ENCODE peak calls at places on chromosomes 3 and 15, in ten cellular contexts. U, H, L, Z, V, O, C, G, B and W are unnamed samples.

GRCh38 chr3:58084788-58085543 is 76.7 kb downstream of the FLNB start:
- DNase-seq in G (no peak), B (no peak), O (no peak), L (no peak), H (no peak), C (no peak), V (no peak), U (no peak), Z (no peak), W (no peak)

GRCh38 chr3:195900426-195901355 is 7.7 kb downstream of the TNK2 start:
- DNase-seq in H (peak), U (peak), Z (peak), O (no peak), C (no peak), B (no peak), L (peak), G (peak), V (no peak), W (peak)

GRCh38 chr3:59970384-59970783 is 920.6 kb upstream of the CFAP20DC start:
- DNase-seq in B (no peak), U (no peak), G (no peak), Z (no peak), H (no peak), C (no peak), V (no peak), O (no peak), L (no peak), W (no peak)

GRCh38 chr3:101381809-101382208 is 61.4 kb upstream of the IMPG2 start:
- DNase-seq in G (peak), C (peak), Z (no peak), O (no peak), V (no peak), B (no peak), H (peak), U (peak), L (no peak), W (no peak)

GRCh38 chr3:181709537-181710279 is 2.0 kb upstream of the SOX2 start:
- DNase-seq in B (no peak), V (peak), H (peak), Z (peak), L (no peak), U (peak), C (peak), O (peak), G (peak), W (no peak)

GRCh38 chr3:104909721-104910120 is 457.0 kb upstream of the ALCAM start:
- DNase-seq in L (no peak), V (no peak), C (peak), O (no peak), U (peak), B (no peak), G (no peak), Z (no peak), H (peak), W (no peak)

GRCh38 chr3:72185549-72186484 is 400.9 kb upstream of the PROK2 start:
- DNase-seq in L (no peak), Z (no peak), O (no peak), H (peak), G (peak), V (no peak), C (peak), B (no peak), U (peak), W (no peak)

GRCh38 chr3:22012471-22012870 is 261.5 kb upstream of the ZNF385D start:
- DNase-seq in O (no peak), Z (no peak), G (peak), H (no peak), C (peak), V (no peak), B (no peak), L (no peak), U (no peak), W (no peak)

GRCh38 chr15:51681303-51681963 is at the start of gene SCG3:
- DNase-seq in L (no peak), C (peak), V (no peak), O (peak), H (peak), Z (peak), B (peak), U (peak), G (peak), W (peak)

GRCh38 chr3:156416846-156417581 is 137.9 kb downstream of the SSR3 start:
- DNase-seq in H (no peak), B (no peak), G (no peak), Z (no peak), L (no peak), V (no peak), O (no peak), U (no peak), C (no peak), W (no peak)

GRCh38 chr3:32180151-32180850 is 58.2 kb upstream of the CMTM8 start:
- DNase-seq in L (no peak), G (no peak), H (no peak), B (no peak), C (no peak), Z (no peak), U (no peak), V (no peak), O (no peak), W (no peak)

GRCh38 chr3:32181370-32181769 is 57.1 kb upstream of the CMTM8 start:
- DNase-seq in O (no peak), V (no peak), H (no peak), U (no peak), L (no peak), C (no peak), G (no peak), B (no peak), Z (no peak), W (no peak)

GRCh38 chr3:32175607-32176197 is 62.8 kb upstream of the CMTM8 start:
- DNase-seq in G (peak), V (peak), C (peak), Z (no peak), H (peak), O (peak), B (no peak), U (peak), L (no peak), W (no peak)

GRCh38 chr3:32176989-32177701 is 61.3 kb upstream of the CMTM8 start:
- DNase-seq in G (peak), U (peak), V (peak), C (peak), L (no peak), Z (no peak), H (peak), B (no peak), O (peak), W (no peak)

DNA sequence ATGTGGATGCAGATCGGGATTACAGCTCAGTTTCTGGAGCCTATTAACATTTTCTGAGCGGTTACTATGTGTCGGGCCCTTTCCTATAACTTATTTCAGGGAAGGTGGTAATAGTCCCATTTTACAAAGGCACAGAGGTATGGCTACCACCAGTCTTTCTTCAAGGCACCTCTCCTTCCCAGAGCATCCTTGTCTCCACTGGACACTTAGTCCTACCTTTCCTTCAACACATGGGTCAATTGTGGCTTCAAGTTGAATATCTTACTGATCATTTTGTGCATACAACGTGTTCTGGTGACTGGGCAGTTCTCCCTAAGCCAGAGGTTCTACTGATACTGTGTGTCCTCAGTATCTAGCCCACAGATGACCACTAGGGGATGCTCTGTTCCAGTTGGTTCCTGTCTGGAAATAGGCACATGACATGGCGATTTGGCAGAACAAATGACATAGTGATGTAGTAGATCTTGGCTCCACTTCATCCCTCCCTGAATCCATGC is 60.7 kb upstream of the CMTM8 start:
- DNase-seq in O (peak), B (no peak), H (peak), Z (no peak), C (peak), G (peak), L (peak), U (peak), V (peak), W (no peak)
- TF ChIP-seq CTCF in O (peak), B (peak), H (peak), Z (peak), C (peak), G (peak), L (peak), U (peak), V (peak), W (peak)

DNA sequence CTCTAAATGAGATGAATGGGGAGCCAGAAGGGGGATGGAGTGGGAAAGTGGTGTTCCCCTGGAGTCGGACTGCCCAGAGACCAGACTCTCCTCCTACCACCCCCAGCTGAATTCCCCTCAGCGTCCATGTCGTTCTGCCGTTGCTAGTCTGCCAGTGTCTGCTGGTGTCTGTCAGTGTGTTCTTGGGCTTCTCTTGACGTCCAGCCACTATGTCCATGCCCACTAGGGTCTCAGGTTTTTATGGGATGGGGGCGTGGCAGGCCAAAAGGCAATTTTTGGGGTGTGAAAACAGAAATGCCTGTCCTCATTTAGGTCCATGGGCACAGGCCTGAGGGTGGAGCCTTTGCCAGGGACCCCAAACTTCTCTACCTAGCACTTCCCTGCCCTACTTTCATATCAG is 589.6 kb downstream of the IGSF11 start:
- DNase-seq in O (no peak), L (no peak), C (no peak), B (no peak), G (no peak), H (no peak), Z (no peak), V (no peak), U (no peak), W (no peak)
- TF ChIP-seq CTCF in O (no peak), L (no peak), C (no peak), B (no peak), G (no peak), H (no peak), Z (no peak), V (no peak), U (no peak), W (no peak)

DNA sequence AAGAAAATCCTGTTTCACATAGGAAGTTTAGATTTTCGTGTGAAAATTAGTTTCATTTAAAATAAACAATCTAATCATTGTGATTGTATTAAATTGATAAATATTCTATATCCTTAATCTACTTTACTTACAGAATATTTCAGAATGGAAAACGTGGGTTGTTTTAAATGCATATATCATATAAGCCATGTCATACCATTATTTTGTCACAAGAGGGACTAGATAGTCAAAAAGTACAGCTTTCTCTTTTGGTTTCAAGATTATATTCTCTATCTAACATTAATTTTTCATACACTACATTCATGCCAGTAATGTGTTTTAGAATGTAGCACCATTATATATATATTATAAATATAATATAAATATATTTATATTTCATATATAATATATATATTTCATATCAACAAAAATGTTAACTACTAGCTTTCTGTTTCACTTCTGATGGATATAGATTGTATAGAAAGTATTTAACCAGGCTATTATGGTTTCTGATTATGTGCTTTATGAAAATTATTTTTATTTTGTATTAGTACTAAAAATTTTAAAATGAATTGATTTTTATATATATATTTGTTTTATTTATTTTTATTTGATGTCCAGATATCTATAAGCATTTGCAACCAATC is 45.3 kb downstream of the OSTN start:
- DNase-seq in U (peak), H (peak), V (no peak), Z (no peak), L (no peak), G (peak), C (peak), O (no peak), B (no peak), W (no peak)
- TF ChIP-seq CTCF in U (peak), H (peak), V (peak), Z (peak), L (peak), G (no peak), C (peak), O (peak), B (peak), W (peak)

GRCh38 chr15:53589526-53590057 is 169.9 kb downstream of the WDR72 start:
- DNase-seq in Z (no peak), H (no peak), C (no peak), G (no peak), B (no peak), V (no peak), U (no peak), L (no peak), O (no peak), W (no peak)

GRCh38 chr15:53591041-53591440 is 168.4 kb downstream of the WDR72 start:
- DNase-seq in O (no peak), V (no peak), C (no peak), Z (no peak), L (no peak), U (no peak), G (no peak), B (no peak), H (no peak), W (no peak)

GRCh38 chr15:53588773-53589172 is 170.7 kb downstream of the WDR72 start:
- DNase-seq in C (peak), B (no peak), H (no peak), V (no peak), L (no peak), U (peak), Z (no peak), G (peak), O (no peak), W (no peak)

GRCh38 chr15:53581513-53581912 is 177.9 kb downstream of the WDR72 start:
- DNase-seq in C (no peak), O (no peak), Z (no peak), G (no peak), B (no peak), U (no peak), H (no peak), V (no peak), L (no peak), W (no peak)

GRCh38 chr15:53586815-53587214 is 172.6 kb downstream of the WDR72 start:
- DNase-seq in L (no peak), G (peak), O (peak), H (no peak), V (no peak), C (peak), B (no peak), Z (no peak), U (peak), W (no peak)
- TF ChIP-seq CTCF in L (no peak), G (peak), O (peak), H (no peak), V (no peak), C (peak), B (no peak), Z (peak), U (no peak), W (peak)

DNA sequence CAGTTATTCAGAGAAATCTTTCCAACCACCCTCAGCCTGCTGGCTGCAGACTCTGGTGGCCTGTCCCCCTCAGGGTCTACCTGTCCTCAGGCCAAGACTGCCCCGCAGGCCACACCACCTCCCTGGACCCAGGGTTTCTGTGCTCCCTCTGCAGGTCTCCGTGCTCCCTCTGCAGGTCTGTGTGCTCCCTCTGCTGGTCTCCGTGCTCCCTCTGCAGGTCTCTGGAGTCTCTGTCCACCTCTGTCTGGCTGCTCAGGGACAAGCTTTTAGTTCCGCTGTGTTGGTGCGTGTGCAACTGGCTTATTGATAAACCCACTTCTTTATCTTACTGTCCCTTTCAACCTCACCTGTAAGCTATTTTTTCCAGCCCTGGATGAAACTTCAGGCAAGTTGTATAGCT is 30.1 kb downstream of the BDH1 start:
- DNase-seq in G (peak), U (peak), C (peak), H (peak), V (no peak), B (no peak), L (no peak), Z (no peak), O (no peak), W (peak)
- TF ChIP-seq CTCF in G (no peak), U (peak), C (peak), H (peak), V (no peak), B (no peak), L (no peak), Z (no peak), O (peak), W (peak)

DNA sequence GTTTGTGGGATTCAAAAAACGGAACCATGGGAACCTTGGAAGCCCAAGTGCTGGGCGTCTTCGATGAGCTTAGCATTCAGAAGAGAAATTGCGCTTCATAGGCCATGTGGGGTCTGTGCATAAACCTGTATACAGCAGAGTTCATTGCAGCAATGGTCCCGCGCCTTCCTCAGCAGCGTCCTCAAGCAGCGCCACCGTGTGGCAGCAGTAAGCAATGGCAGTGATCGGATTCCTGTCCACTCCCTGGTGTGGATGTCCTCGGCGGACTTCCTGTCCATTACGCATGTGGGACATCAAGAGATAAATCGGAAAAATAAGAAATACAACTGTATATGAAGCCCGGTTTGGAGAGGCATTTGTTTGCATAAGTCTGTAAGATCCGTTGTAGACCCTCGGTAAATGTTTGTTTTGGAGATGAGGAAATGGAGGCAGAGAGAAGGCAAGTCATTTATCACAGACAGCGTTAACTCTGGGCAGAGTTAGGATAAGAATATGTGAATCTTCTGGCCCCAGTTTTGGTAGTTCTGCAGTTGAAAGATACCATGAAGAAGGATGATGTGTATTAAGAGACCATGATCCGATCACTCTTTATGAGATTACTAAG is 57.7 kb downstream of the CNTN4 start:
- DNase-seq in B (no peak), G (peak), V (no peak), C (peak), O (no peak), U (no peak), L (no peak), H (no peak), Z (no peak), W (no peak)
- TF ChIP-seq CTCF in B (no peak), G (peak), V (no peak), C (peak), O (peak), U (peak), L (peak), H (no peak), Z (peak), W (peak)

DNA sequence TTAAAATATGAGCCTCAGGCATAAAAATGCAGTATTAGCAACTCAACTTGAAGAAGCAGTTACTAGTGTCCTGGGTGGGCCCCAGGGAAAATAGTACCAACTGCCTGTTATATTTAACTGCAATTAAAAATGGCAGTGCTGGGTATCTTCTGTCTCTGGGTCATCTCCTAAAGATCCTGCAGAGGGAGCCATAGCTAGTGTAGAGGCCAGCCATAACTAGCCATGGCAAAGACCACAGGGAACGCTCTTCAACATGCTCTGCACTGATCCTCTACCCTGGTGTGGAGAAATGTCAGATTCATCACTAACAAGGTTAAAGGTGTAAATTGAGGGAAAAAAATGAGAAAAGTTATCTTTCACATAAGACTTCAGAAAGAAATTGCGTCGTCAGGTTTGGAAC is 181.3 kb downstream of the SNRPN start:
- DNase-seq in Z (no peak), G (no peak), V (no peak), U (peak), H (peak), O (no peak), B (no peak), L (no peak), C (peak), W (no peak)
- TF ChIP-seq CTCF in Z (peak), G (no peak), V (peak), U (peak), H (peak), O (no peak), B (no peak), L (peak), C (peak), W (peak)